ENCODE peak calls at places on chromosomes 5 and 9, in eight cellular contexts. R is activated naive CD4-positive, alpha-beta T cell treated with Interleukin-2 at 50 U/mL for 16 hours; L is non-pigmented ciliary epithelial cell; H is stimulated activated effector memory CD8-positive, alpha-beta T cell treated with anti-CD3 and anti-CD28 coated beads, Interleukin-12 subunit alpha, Interleukin-12 subunit beta, amount 100 ng/mL, for 72 hours; Z is aorta; Q is NB4; D is ELR; I is naive B cell. P is an unnamed sample.

GRCh38 chr9:98173181-98173580 is 19.3 kb downstream of the CORO2A start:
- DNase-seq in R (no peak), L (no peak), H (no peak), Z (no peak), Q (no peak), D (no peak), I (no peak), P (peak)

GRCh38 chr5:141496038-141496437 is 7.2 kb downstream of the PCDHGC5 start:
- DNase-seq in R (no peak), L (no peak), H (no peak), Z (no peak), Q (peak), D (no peak), I (no peak), P (no peak)

GRCh38 chr9:128162215-128163026 is 2.4 kb downstream of the BBLN start:
- DNase-seq in R (no peak), L (no peak), H (no peak), Z (peak), Q (no peak), D (peak), I (no peak), P (peak)

GRCh38 chr9:99211746-99212145 is 10.0 kb downstream of the ALG2 start:
- DNase-seq in R (no peak), L (no peak), H (no peak), Z (no peak), Q (no peak), D (peak), I (no peak), P (no peak)

GRCh38 chr5:166909040-166909439 is 1382.4 kb upstream of the WWC1 start:
- DNase-seq in R (no peak), L (peak), H (no peak), Z (no peak), Q (no peak), D (no peak), I (no peak), P (no peak)

GRCh38 chr9:34998266-34998665 is 8.7 kb downstream of the DNAJB5 start:
- DNase-seq in R (no peak), L (no peak), H (no peak), Z (no peak), Q (no peak), D (no peak), I (no peak), P (no peak)

GRCh38 chr9:133059623-133060022 is 2.2 kb upstream of the CEL start:
- DNase-seq in R (no peak), L (no peak), H (no peak), Z (peak), Q (peak), D (no peak), I (no peak), P (peak)

GRCh38 chr5:1821862-1822261 is 20.7 kb downstream of the NDUFS6 start:
- DNase-seq in R (no peak), L (no peak), H (no peak), Z (peak), Q (no peak), D (no peak), I (no peak), P (no peak)

GRCh38 chr5:158812381-158812780 is 287.3 kb downstream of the EBF1 start:
- DNase-seq in R (peak), L (no peak), H (no peak), Z (no peak), Q (peak), D (no peak), I (peak), P (no peak)

GRCh38 chr9:73761905-73762304 is 610.2 kb downstream of the ANXA1 start:
- DNase-seq in R (no peak), L (no peak), H (no peak), Z (no peak), Q (no peak), D (no peak), I (no peak), P (no peak)

GRCh38 chr9:100459963-100460362 is 13.0 kb upstream of the TMEFF1 start:
- DNase-seq in R (no peak), L (no peak), H (no peak), Z (no peak), Q (no peak), D (no peak), I (no peak), P (no peak)